ENCODE peak calls at places on chromosomes 5 and 9, in eight cellular contexts. J, Q, H, Z, M, O, L and N are unnamed samples.

GRCh38 chr5:61623401-61624069 is 291.5 kb downstream of the ZSWIM6 start:
- DNase-seq in J (no peak), Q (no peak), H (no peak), Z (peak; percentile 16), M (no peak), O (no peak), L (no peak), N (peak; percentile 42)

GRCh38 chr5:9196403-9197224 is 349.3 kb downstream of the SEMA5A start:
- DNase-seq in J (no peak), Q (no peak), H (no peak), Z (peak; percentile 80), M (peak; percentile 63), O (no peak), L (no peak), N (no peak)

GRCh38 chr9:112844771-112845542 is 45.7 kb downstream of the SLC46A2 start:
- DNase-seq in J (peak; percentile 79), Q (peak; percentile 73), H (peak; percentile 83), Z (peak; percentile 81), M (no peak), O (peak; percentile 60), L (peak; percentile 78), N (peak; percentile 84)

GRCh38 chr9:2991292-2991691 is 147.4 kb upstream of the PUM3 start:
- DNase-seq in J (no peak), Q (no peak), H (no peak), Z (peak; percentile 1), M (no peak), O (no peak), L (no peak), N (no peak)

GRCh38 chr5:116068028-116068632 is 16.7 kb upstream of the COMMD10 start:
- DNase-seq in J (peak; percentile 44), Q (peak; percentile 30), H (peak; percentile 22), Z (peak; percentile 82), M (no peak), O (no peak), L (no peak), N (no peak)

GRCh38 chr5:39539470-39539869 is 114.7 kb upstream of the DAB2 start:
- DNase-seq in J (no peak), Q (no peak), H (no peak), Z (no peak), M (no peak), O (no peak), L (no peak), N (no peak)

GRCh38 chr9:79277916-79278447 is 293.8 kb upstream of the TLE4 start:
- DNase-seq in J (no peak), Q (no peak), H (no peak), Z (no peak), M (no peak), O (no peak), L (no peak), N (no peak)

GRCh38 chr5:7464182-7464581 is 68.2 kb downstream of the ADCY2 start:
- DNase-seq in J (no peak), Q (no peak), H (no peak), Z (no peak), M (no peak), O (no peak), L (no peak), N (no peak)

GRCh38 chr5:136174021-136174659 is 18.8 kb downstream of the SMIM32 start:
- DNase-seq in J (no peak), Q (no peak), H (no peak), Z (peak; percentile 72), M (peak; percentile 23), O (no peak), L (no peak), N (no peak)

GRCh38 chr9:126614088-126614454 is 343 bp downstream of the LMX1B start:
- DNase-seq in J (peak; percentile 16), Q (peak; percentile 23), H (peak; percentile 72), Z (no peak), M (no peak), O (no peak), L (no peak), N (peak; percentile 43)

GRCh38 chr5:113510836-113511451 is 2.5 kb upstream of the YTHDC2 start:
- DNase-seq in J (peak; percentile 12), Q (no peak), H (no peak), Z (peak; percentile 78), M (no peak), O (no peak), L (no peak), N (no peak)

GRCh38 chr9:95150903-95151302 is 166.6 kb downstream of the FANCC start:
- DNase-seq in J (no peak), Q (no peak), H (no peak), Z (no peak), M (no peak), O (no peak), L (no peak), N (no peak)

GRCh38 chr5:10635257-10635860 is 71.5 kb downstream of the ANKRD33B start:
- DNase-seq in J (no peak), Q (peak; percentile 10), H (no peak), Z (peak; percentile 59), M (no peak), O (no peak), L (no peak), N (no peak)

GRCh38 chr5:139557811-139558210 is 3.3 kb upstream of the UBE2D2 start:
- DNase-seq in J (no peak), Q (no peak), H (no peak), Z (no peak), M (no peak), O (no peak), L (no peak), N (no peak)

GRCh38 chr9:109640232-109641078 is 139.5 kb upstream of the PALM2AKAP2 start:
- DNase-seq in J (peak; percentile 50), Q (no peak), H (peak; percentile 90), Z (peak; percentile 18), M (no peak), O (peak; percentile 78), L (peak; percentile 59), N (peak; percentile 68)

GRCh38 chr5:86880344-86880743 is 262.6 kb downstream of the COX7C start:
- DNase-seq in J (no peak), Q (no peak), H (no peak), Z (no peak), M (no peak), O (no peak), L (no peak), N (no peak)

GRCh38 chr5:865168-865521 is 14.4 kb upstream of the ZDHHC11 start:
- DNase-seq in J (no peak), Q (no peak), H (no peak), Z (no peak), M (no peak), O (no peak), L (no peak), N (no peak)

GRCh38 chr5:31655491-31655890 is 16.6 kb downstream of the PDZD2 start:
- DNase-seq in J (no peak), Q (no peak), H (no peak), Z (no peak), M (no peak), O (no peak), L (no peak), N (no peak)

GRCh38 chr5:94361832-94362754 is 256.3 kb downstream of the KIAA0825 start:
- DNase-seq in J (peak; percentile 7), Q (no peak), H (no peak), Z (no peak), M (no peak), O (no peak), L (no peak), N (no peak)

GRCh38 chr5:160312139-160312959 is at the start of gene CCNJL:
- DNase-seq in J (peak; percentile 84), Q (no peak), H (peak; percentile 89), Z (peak; percentile 19), M (no peak), O (peak; percentile 14), L (peak; percentile 52), N (peak; percentile 88)

GRCh38 chr9:109440117-109440515 is 58.0 kb downstream of the PTPN3 start:
- DNase-seq in J (no peak), Q (no peak), H (no peak), Z (no peak), M (no peak), O (no peak), L (no peak), N (no peak)

GRCh38 chr9:121889990-121890563 is 203.0 kb downstream of the TTLL11 start:
- DNase-seq in J (no peak), Q (no peak), H (no peak), Z (peak; percentile 64), M (no peak), O (no peak), L (no peak), N (no peak)

GRCh38 chr5:105684799-105685198 is 1985.9 kb downstream of the EFNA5 start:
- DNase-seq in J (no peak), Q (no peak), H (no peak), Z (peak; percentile 10), M (no peak), O (no peak), L (no peak), N (no peak)

GRCh38 chr5:10505517-10506095 is 58.3 kb upstream of the ANKRD33B start:
- DNase-seq in J (no peak), Q (no peak), H (no peak), Z (no peak), M (no peak), O (no peak), L (no peak), N (no peak)

GRCh38 chr9:133962341-133962740 is 29.8 kb downstream of the VAV2 start:
- DNase-seq in J (no peak), Q (no peak), H (no peak), Z (no peak), M (no peak), O (no peak), L (no peak), N (no peak)

GRCh38 chr9:133913571-133914369 is 78.4 kb downstream of the VAV2 start:
- DNase-seq in J (no peak), Q (no peak), H (no peak), Z (no peak), M (no peak), O (no peak), L (no peak), N (no peak)

GRCh38 chr5:171509467-171509866 is 90.0 kb downstream of the FGF18 start:
- DNase-seq in J (no peak), Q (no peak), H (no peak), Z (no peak), M (no peak), O (no peak), L (no peak), N (no peak)

GRCh38 chr9:131036529-131037335 is 27.8 kb downstream of the LAMC3 start:
- DNase-seq in J (no peak), Q (no peak), H (no peak), Z (no peak), M (no peak), O (no peak), L (peak; percentile 36), N (no peak)

GRCh38 chr9:26548766-26549290 is 343.8 kb downstream of the CAAP1 start:
- DNase-seq in J (no peak), Q (no peak), H (no peak), Z (no peak), M (no peak), O (no peak), L (no peak), N (no peak)

GRCh38 chr5:143170977-143171376 is 232.5 kb downstream of the NR3C1 start:
- DNase-seq in J (no peak), Q (no peak), H (no peak), Z (no peak), M (no peak), O (no peak), L (no peak), N (no peak)

GRCh38 chr5:39209924-39210323 is 9.4 kb downstream of the FYB1 start:
- DNase-seq in J (no peak), Q (peak; percentile 75), H (no peak), Z (no peak), M (no peak), O (no peak), L (no peak), N (peak; percentile 13)

GRCh38 chr5:103774736-103775135 is 212.1 kb upstream of the NUDT12 start:
- DNase-seq in J (no peak), Q (no peak), H (no peak), Z (peak; percentile 18), M (peak; percentile 4), O (no peak), L (no peak), N (no peak)

GRCh38 chr9:109244179-109245132 is 76.4 kb downstream of the EPB41L4B start:
- DNase-seq in J (peak; percentile 66), Q (peak; percentile 60), H (peak; percentile 82), Z (peak; percentile 75), M (no peak), O (peak; percentile 63), L (peak; percentile 70), N (peak; percentile 88)

GRCh38 chr5:142512680-142513042 is 173.2 kb downstream of the FGF1 start:
- DNase-seq in J (peak; percentile 64), Q (no peak), H (no peak), Z (peak; percentile 72), M (no peak), O (no peak), L (no peak), N (no peak)